ENCODE peak calls at places on chromosome 9, in eight cellular contexts. K is HTR-8/SVneo; F is kidney glomerular epithelial cell; W is NCI-H2171 treated with DMSO at 0.1 percent for 48 hours; O is activated CD4-positive, alpha-beta T cell treated with anti-CD3 and anti-CD28 coated beads for 4 hours; H is right lobe of liver; M is IMR-90; Z is HuH-7. P is an unnamed sample.

GRCh38 chr9:18910858-18911257 is 122.2 kb downstream of the SAXO1 start:
- DNase-seq in K (no peak), W (no peak), F (no peak), Z (no peak), M (peak), O (no peak), H (no peak), P (no peak)

GRCh38 chr9:37486616-37487544 is 1.1 kb downstream of the POLR1E start:
- DNase-seq in K (no peak), W (no peak), O (peak), M (peak), F (peak), Z (no peak), H (no peak), P (no peak)

GRCh38 chr9:36074870-36075532 is 38.3 kb downstream of the RECK start:
- DNase-seq in M (peak), F (peak), H (peak), Z (no peak), W (peak), K (no peak), O (no peak), P (peak)

GRCh38 chr9:111147021-111147420 is 108.8 kb upstream of the LPAR1 start:
- DNase-seq in H (no peak), O (no peak), W (no peak), Z (no peak), M (no peak), K (no peak), F (no peak), P (no peak)

GRCh38 chr9:94975480-94976452 is 249.3 kb downstream of the AOPEP start:
- DNase-seq in W (no peak), Z (no peak), F (no peak), M (no peak), H (peak), K (no peak), O (no peak), P (no peak)

GRCh38 chr9:120616961-120617636 is 37.1 kb upstream of the CDK5RAP2 start:
- DNase-seq in Z (no peak), W (no peak), F (no peak), H (no peak), M (peak), K (no peak), O (no peak), P (no peak)

GRCh38 chr9:91179237-91180138 is 182.2 kb downstream of the AUH start:
- DNase-seq in F (no peak), K (no peak), W (no peak), Z (no peak), M (peak), O (no peak), H (no peak), P (no peak)

GRCh38 chr9:132214027-132214622 is 52.3 kb downstream of the NTNG2 start:
- DNase-seq in M (peak), Z (no peak), H (no peak), F (peak), K (peak), O (no peak), W (peak), P (peak)

GRCh38 chr9:113515862-113516261 is 52.3 kb downstream of the RGS3 start:
- DNase-seq in M (peak), O (no peak), H (no peak), W (no peak), Z (no peak), K (no peak), F (no peak), P (no peak)

GRCh38 chr9:33290994-33291397 is 680 bp downstream of the NFX1 start:
- DNase-seq in W (peak), Z (no peak), H (no peak), M (peak), K (no peak), O (no peak), F (peak), P (peak)

GRCh38 chr9:134060546-134060945 is 7.3 kb downstream of the BRD3 start:
- DNase-seq in M (no peak), K (no peak), Z (no peak), W (no peak), F (no peak), H (no peak), O (no peak), P (no peak)

GRCh38 chr9:132411091-132411508 is 1.1 kb downstream of the CFAP77 start:
- DNase-seq in M (peak), K (peak), O (peak), W (peak), Z (peak), F (peak), H (no peak), P (peak)

GRCh38 chr9:91611582-91611981 is 187.9 kb upstream of the NFIL3 start:
- DNase-seq in W (no peak), Z (no peak), F (no peak), O (no peak), H (no peak), K (no peak), M (peak), P (no peak)

GRCh38 chr9:112605963-112606699 is 111.8 kb downstream of the INIP start:
- DNase-seq in M (no peak), Z (no peak), K (no peak), O (no peak), W (no peak), H (no peak), F (no peak), P (no peak)

P was measured in head of caudate nucleus.